ENCODE peak calls at places on chromosomes 11 and 22, in nine cellular contexts. I is spleen, R is stomach, E is breast epithelium, N is GM23338, V is H1, H is sigmoid colon, B is HCT116, O is Panc1. L is an unnamed sample.

GRCh38 chr11:635945-636510 is 1.0 kb upstream of the DRD4 start:
- DNase-seq in I (no peak), R (no peak), E (no peak), N (no peak), V (peak), H (no peak), B (no peak), O (no peak), L (no peak)

GRCh38 chr22:37283393-37283937 is 1.2 kb downstream of the CYTH4 start:
- DNase-seq in I (peak), R (no peak), E (no peak), N (peak), V (peak), H (no peak), B (no peak), O (no peak), L (no peak)

GRCh38 chr22:20424937-20425587 is 12.6 kb downstream of the SCARF2 start:
- DNase-seq in I (peak), R (no peak), E (no peak), N (peak), V (no peak), H (no peak), B (no peak), O (no peak), L (no peak)

GRCh38 chr11:77522215-77522614 is 48.3 kb upstream of the PAK1 start:
- DNase-seq in I (no peak), R (no peak), E (no peak), N (peak), V (no peak), H (no peak), B (no peak), O (no peak), L (no peak)

GRCh38 chr11:673866-674265 is 21.2 kb downstream of the DEAF1 start:
- DNase-seq in I (no peak), R (no peak), E (no peak), N (no peak), V (no peak), H (no peak), B (no peak), O (no peak), L (no peak)

GRCh38 chr11:10208045-10208674 is 85.9 kb downstream of the SBF2 start:
- DNase-seq in I (no peak), R (no peak), E (no peak), N (peak), V (no peak), H (no peak), B (peak), O (peak), L (no peak)

GRCh38 chr11:7606496-7606895 is 66.8 kb downstream of the CYB5R2 start:
- DNase-seq in I (no peak), R (no peak), E (no peak), N (no peak), V (no peak), H (no peak), B (no peak), O (no peak), L (no peak)

GRCh38 chr22:29603358-29604191 is at the start of gene NF2:
- DNase-seq in I (peak), R (peak), E (peak), N (peak), V (peak), H (peak), B (peak), O (peak), L (peak)

GRCh38 chr22:19826619-19826950 is 28.1 kb downstream of the GNB1L start:
- DNase-seq in I (no peak), R (no peak), E (peak), N (no peak), V (no peak), H (no peak), B (no peak), O (no peak), L (no peak)

GRCh38 chr11:57310091-57310490 is 14.7 kb downstream of the TNKS1BP1 start:
- DNase-seq in I (peak), R (no peak), E (no peak), N (no peak), V (no peak), H (no peak), B (no peak), O (no peak), L (no peak)

GRCh38 chr11:57311109-57311936 is 13.4 kb downstream of the TNKS1BP1 start:
- DNase-seq in I (peak), R (peak), E (peak), N (peak), V (peak), H (peak), B (peak), O (no peak), L (peak)

GRCh38 chr11:57312511-57313021 is 12.2 kb downstream of the TNKS1BP1 start:
- DNase-seq in I (peak), R (peak), E (no peak), N (no peak), V (no peak), H (peak), B (no peak), O (no peak), L (no peak)

GRCh38 chr11:57309106-57310059 is 15.4 kb downstream of the TNKS1BP1 start:
- DNase-seq in I (peak), R (no peak), E (no peak), N (no peak), V (no peak), H (no peak), B (no peak), O (no peak), L (no peak)

GRCh38 chr11:57310630-57311086 is 14.1 kb downstream of the TNKS1BP1 start:
- DNase-seq in I (no peak), R (no peak), E (no peak), N (no peak), V (no peak), H (no peak), B (no peak), O (no peak), L (no peak)
- TF ChIP-seq POLR2AphosphoS5 in I (peak), R (no peak), E (no peak), N (no peak), V (no peak), H (peak), B (no peak), O (peak), L (no peak)

GRCh38 chr11:123407996-123408597 is 22.0 kb upstream of the GRAMD1B start:
- DNase-seq in I (no peak), R (no peak), E (no peak), N (no peak), V (no peak), H (no peak), B (no peak), O (no peak), L (no peak)

GRCh38 chr11:123406441-123407123 is 23.5 kb upstream of the GRAMD1B start:
- DNase-seq in I (no peak), R (no peak), E (no peak), N (no peak), V (no peak), H (no peak), B (no peak), O (no peak), L (no peak)

GRCh38 chr11:123407124-123407995 is 22.7 kb upstream of the GRAMD1B start:
- DNase-seq in I (no peak), R (peak), E (peak), N (peak), V (peak), H (no peak), B (peak), O (peak), L (no peak)

GRCh38 chr11:123404626-123405025 is 25.4 kb upstream of the GRAMD1B start:
- DNase-seq in I (no peak), R (no peak), E (no peak), N (no peak), V (no peak), H (no peak), B (no peak), O (no peak), L (peak)

DNA sequence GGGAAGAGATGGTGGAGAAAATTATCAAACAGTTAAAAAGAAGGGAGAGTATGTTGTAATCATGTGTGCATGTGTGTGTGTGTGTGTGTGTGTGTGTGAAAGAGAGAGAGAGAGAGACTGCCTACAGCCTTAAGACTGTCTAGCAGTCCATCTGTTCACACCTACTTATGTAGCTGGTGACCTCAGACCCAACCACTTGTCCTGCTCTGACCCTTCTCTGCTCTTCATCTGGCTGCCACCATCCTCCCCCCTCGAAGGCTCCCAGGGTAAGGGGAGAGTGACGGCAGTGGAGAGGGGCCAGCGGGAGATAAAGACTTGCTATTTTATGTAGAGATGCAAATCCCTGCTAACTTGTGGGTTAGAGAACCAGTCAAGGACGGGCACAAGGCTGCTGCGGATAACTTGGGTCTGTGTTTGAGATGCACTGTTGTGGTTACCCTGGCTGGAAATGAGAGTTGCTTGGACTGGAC is 24.9 kb upstream of the GRAMD1B start:
- DNase-seq in I (no peak), R (no peak), E (no peak), N (no peak), V (no peak), H (no peak), B (no peak), O (no peak), L (peak)
- H3K27ac ChIP-seq in I (no peak), R (no peak), E (no peak), N (no peak), V (no peak), H (no peak), B (no peak), O (no peak), L (no peak)

GRCh38 chr11:64500176-64501013 is 90.6 kb upstream of the SLC22A12 start:
- DNase-seq in I (no peak), R (no peak), E (no peak), N (no peak), V (no peak), H (no peak), B (peak), O (no peak), L (no peak)

GRCh38 chr11:64501500-64502427 is 89.3 kb upstream of the SLC22A12 start:
- DNase-seq in I (no peak), R (no peak), E (no peak), N (no peak), V (no peak), H (no peak), B (no peak), O (no peak), L (no peak)

GRCh38 chr11:64499261-64500004 is 91.6 kb upstream of the SLC22A12 start:
- DNase-seq in I (no peak), R (no peak), E (no peak), N (no peak), V (no peak), H (no peak), B (no peak), O (no peak), L (no peak)

GRCh38 chr11:64502634-64503033 is 88.4 kb upstream of the SLC22A12 start:
- DNase-seq in I (no peak), R (no peak), E (no peak), N (no peak), V (no peak), H (no peak), B (no peak), O (no peak), L (no peak)

GRCh38 chr11:64498151-64498550 is 92.9 kb upstream of the SLC22A12 start:
- DNase-seq in I (no peak), R (no peak), E (no peak), N (no peak), V (no peak), H (no peak), B (no peak), O (no peak), L (no peak)
- TF ChIP-seq POLR2AphosphoS5 in I (no peak), R (no peak), E (no peak), N (no peak), V (no peak), H (no peak), B (no peak), O (no peak), L (no peak)

DNA sequence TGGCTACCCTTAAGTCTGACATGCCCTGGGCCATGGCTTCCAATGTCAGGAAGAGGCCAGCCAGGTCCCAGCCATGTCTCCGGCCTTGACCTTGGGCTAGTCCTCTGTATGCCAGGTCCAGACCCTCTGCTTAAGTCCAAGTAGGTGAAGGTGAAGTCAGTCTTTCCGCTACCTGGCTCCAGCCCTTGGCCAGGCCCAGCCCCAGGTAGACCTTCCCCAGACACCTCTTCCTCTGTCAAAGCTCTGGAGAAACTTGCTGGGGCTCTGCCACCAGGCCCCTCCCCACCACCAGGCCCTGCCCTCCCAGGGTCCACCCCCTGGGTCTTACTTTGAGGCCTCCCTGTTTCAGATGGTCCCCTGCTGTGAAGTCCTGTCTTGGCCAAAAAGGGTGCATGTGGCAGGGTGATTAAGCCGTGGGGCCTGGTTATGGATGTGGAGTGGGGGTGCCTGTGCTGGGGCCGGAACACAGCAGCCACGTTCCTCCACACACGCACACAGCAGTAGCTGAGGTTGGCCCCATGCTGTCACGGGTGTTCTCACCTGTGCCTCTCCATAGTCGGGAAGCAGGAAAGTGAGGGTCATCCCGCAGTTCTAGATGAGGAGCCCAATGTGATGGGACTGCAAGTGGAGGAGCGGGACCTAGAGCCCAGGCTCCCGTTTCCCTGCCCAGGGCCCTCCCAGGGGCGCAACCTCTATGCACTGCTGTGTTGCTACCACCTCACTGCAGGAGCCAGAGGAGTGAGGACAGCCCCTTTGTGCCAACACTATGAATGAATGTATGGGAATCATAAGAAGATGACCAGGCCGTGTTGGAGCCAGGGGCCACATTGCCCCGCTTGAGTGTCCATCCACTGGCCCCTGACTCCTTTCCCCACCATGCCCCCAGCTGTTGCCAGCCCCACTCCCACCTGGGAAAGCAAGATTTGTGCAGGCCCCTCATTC is 72.2 kb downstream of the LINC01488 start:
- DNase-seq in I (peak), R (no peak), E (no peak), N (no peak), V (no peak), H (peak), B (no peak), O (no peak), L (no peak)
- H3K27ac ChIP-seq in I (no peak), R (no peak), E (no peak), N (no peak), V (no peak), H (no peak), B (no peak), O (no peak), L (no peak)

GRCh38 chr11:109970516-109971183 is 122.5 kb upstream of the ZC3H12C start:
- DNase-seq in I (no peak), R (no peak), E (no peak), N (no peak), V (no peak), H (no peak), B (no peak), O (no peak), L (no peak)

GRCh38 chr11:109968781-109969180 is 124.4 kb upstream of the ZC3H12C start:
- DNase-seq in I (no peak), R (no peak), E (no peak), N (no peak), V (no peak), H (no peak), B (no peak), O (no peak), L (no peak)

GRCh38 chr11:109971184-109971523 is 122.0 kb upstream of the ZC3H12C start:
- DNase-seq in I (no peak), R (no peak), E (no peak), N (peak), V (no peak), H (no peak), B (no peak), O (no peak), L (no peak)

GRCh38 chr11:109972939-109973338 is 120.3 kb upstream of the ZC3H12C start:
- DNase-seq in I (no peak), R (no peak), E (no peak), N (no peak), V (no peak), H (no peak), B (no peak), O (no peak), L (no peak)

DNA sequence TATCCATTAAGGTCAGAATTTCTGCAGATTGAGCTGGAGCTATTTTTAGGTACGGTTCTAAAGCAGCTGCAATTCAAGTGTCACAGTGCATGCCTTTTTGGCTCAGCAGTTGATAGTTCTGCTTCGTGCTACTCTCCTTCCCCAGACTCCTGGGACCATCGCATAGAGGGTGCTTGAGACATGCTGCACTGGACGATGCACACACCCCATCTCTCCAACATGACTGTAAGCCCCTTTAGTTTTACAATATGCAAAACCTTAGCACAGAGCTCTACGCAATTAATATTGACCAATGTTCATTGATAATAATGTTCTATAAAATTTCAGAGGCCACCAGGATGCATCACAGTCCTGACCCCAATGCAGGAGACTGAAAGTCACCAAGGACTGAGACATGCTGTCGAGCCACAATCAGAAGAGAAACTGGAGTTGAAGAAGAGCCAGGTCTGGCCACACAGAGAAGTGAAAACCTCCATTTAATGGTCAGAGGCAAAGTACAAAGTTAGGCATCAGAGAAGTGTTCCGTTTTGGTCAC is 120.9 kb upstream of the ZC3H12C start:
- DNase-seq in I (no peak), R (no peak), E (no peak), N (no peak), V (no peak), H (no peak), B (no peak), O (no peak), L (no peak)
- TF ChIP-seq POLR2AphosphoS5 in I (no peak), R (no peak), E (no peak), N (no peak), V (no peak), H (no peak), B (no peak), O (no peak), L (no peak)

GRCh38 chr22:35781898-35782297 is 64.2 kb downstream of the APOL5 start:
- DNase-seq in I (no peak), R (no peak), E (no peak), N (no peak), V (no peak), H (no peak), B (no peak), O (no peak), L (no peak)

GRCh38 chr22:35782504-35782903 is 64.8 kb downstream of the APOL5 start:
- DNase-seq in I (no peak), R (no peak), E (no peak), N (peak), V (no peak), H (no peak), B (no peak), O (no peak), L (no peak)

GRCh38 chr22:35785181-35785923 is 67.7 kb downstream of the APOL5 start:
- DNase-seq in I (no peak), R (no peak), E (no peak), N (no peak), V (no peak), H (no peak), B (no peak), O (no peak), L (no peak)

GRCh38 chr22:35784633-35785032 is 67.0 kb downstream of the APOL5 start:
- DNase-seq in I (no peak), R (no peak), E (no peak), N (no peak), V (no peak), H (no peak), B (no peak), O (no peak), L (no peak)

GRCh38 chr22:35783943-35784614 is 66.4 kb downstream of the APOL5 start:
- DNase-seq in I (no peak), R (no peak), E (no peak), N (no peak), V (no peak), H (no peak), B (no peak), O (no peak), L (no peak)
- H3K27ac ChIP-seq in I (no peak), R (no peak), E (no peak), N (no peak), V (no peak), H (no peak), B (no peak), O (no peak), L (no peak)

GRCh38 chr11:57111646-57112045 is 70.1 kb upstream of the LRRC55 start:
- DNase-seq in I (no peak), R (no peak), E (no peak), N (no peak), V (no peak), H (no peak), B (no peak), O (no peak), L (no peak)
- TF ChIP-seq POLR2AphosphoS5 in I (no peak), R (no peak), E (no peak), N (no peak), V (no peak), H (no peak), B (no peak), O (no peak), L (no peak)

L was measured in esophagus muscularis mucosa.